ENCODE peak calls at places on chromosomes 6 and 20, in four cellular contexts. B is uterus, I is GM13976, S is upper lobe of left lung. D is an unnamed sample.

GRCh38 chr6:96470296-96470695 is 51.3 kb upstream of the UFL1 start:
- DNase-seq in B (no peak), I (no peak), S (no peak), D (no peak)

GRCh38 chr6:36436466-36436865 is 6.2 kb downstream of the PXT1 start:
- DNase-seq in B (no peak), I (no peak), S (no peak), D (no peak)

GRCh38 chr6:7067305-7067704 is 40.5 kb upstream of the RREB1 start:
- DNase-seq in B (no peak), I (no peak), S (no peak), D (no peak)

GRCh38 chr6:37182736-37183590 is 13.0 kb downstream of the PIM1 start:
- DNase-seq in B (no peak), I (peak), S (peak), D (peak)

GRCh38 chr6:34288581-34288980 is 39.8 kb upstream of the SMIM29 start:
- DNase-seq in B (no peak), I (peak), S (no peak), D (no peak)

GRCh38 chr6:48628316-48628715 is 517.3 kb upstream of the PTCHD4 start:
- DNase-seq in B (no peak), I (no peak), S (no peak), D (no peak)

GRCh38 chr20:30815577-30816181 is 441.8 kb upstream of the DEFB115 start:
- DNase-seq in B (no peak), I (peak), S (no peak), D (no peak)

GRCh38 chr20:21570285-21570992 is 56.6 kb upstream of the NKX2-2 start:
- DNase-seq in B (no peak), I (no peak), S (no peak), D (no peak)

GRCh38 chr20:46040902-46041535 is 12.0 kb downstream of the SLC12A5 start:
- DNase-seq in B (no peak), I (peak), S (no peak), D (no peak)

GRCh38 chr20:2909953-2910352 is 36.7 kb downstream of the PTPRA start:
- DNase-seq in B (no peak), I (no peak), S (no peak), D (no peak)